ENCODE peak calls at places on chromosomes 5 and 9, in four cellular contexts. D is AG09309, F is mucosa of descending colon, M is coronary artery. W is an unnamed sample.

GRCh38 chr9:122218070-122218884 is 10.5 kb downstream of the LHX6 start:
- DNase-seq in M (peak; percentile 24), D (no peak), F (no peak), W (no peak)

GRCh38 chr5:5838493-5838892 is 416.0 kb downstream of the ICE1 start:
- DNase-seq in F (no peak), M (no peak), D (no peak), W (no peak)

GRCh38 chr9:123065191-123065590 is 31.7 kb downstream of the GPR21 start:
- DNase-seq in D (no peak), F (no peak), M (no peak), W (no peak)

GRCh38 chr5:133709074-133709676 is 96.8 kb upstream of the FSTL4 start:
- DNase-seq in F (no peak), D (no peak), M (peak; percentile 17), W (no peak)

GRCh38 chr5:199821-200645 is 8.7 kb downstream of the LRRC14B start:
- DNase-seq in F (no peak), D (no peak), M (no peak), W (peak; percentile 14)

GRCh38 chr5:135829681-135830383 is 4.6 kb upstream of the SLC25A48 start:
- DNase-seq in F (no peak), D (peak; percentile 5), M (peak; percentile 61), W (peak; percentile 82)

GRCh38 chr5:43042176-43042625 is 2.1 kb upstream of the ANXA2R start:
- DNase-seq in D (no peak), M (peak; percentile 91), F (peak; percentile 90), W (peak; percentile 79)

GRCh38 chr9:127384901-127385300 is 12.1 kb upstream of the SLC2A8 start:
- DNase-seq in M (peak; percentile 66), F (no peak), D (no peak), W (no peak)

GRCh38 chr9:1939926-1940368 is 75.2 kb upstream of the SMARCA2 start:
- DNase-seq in M (no peak), F (no peak), D (no peak), W (peak; percentile 41)

GRCh38 chr9:13707635-13708410 is 428.3 kb upstream of the MPDZ start:
- DNase-seq in F (no peak), D (no peak), M (no peak), W (no peak)

GRCh38 chr5:59079622-59080620 is 497.0 kb downstream of the RAB3C start:
- DNase-seq in F (no peak), M (no peak), D (peak; percentile 80), W (no peak)

GRCh38 chr5:133475986-133476385 is 136.4 kb downstream of the FSTL4 start:
- DNase-seq in D (no peak), F (no peak), M (no peak), W (no peak)

GRCh38 chr9:110278080-110278707 is 21.9 kb upstream of the TXN start:
- DNase-seq in F (no peak), D (no peak), M (no peak), W (no peak)

GRCh38 chr5:124103671-124104070 is 591.7 kb downstream of the CSNK1G3 start:
- DNase-seq in F (no peak), D (no peak), M (no peak), W (no peak)

GRCh38 chr5:1666812-1667588 is 132.6 kb downstream of the MRPL36 start:
- DNase-seq in F (no peak), D (no peak), M (peak; percentile 59), W (peak; percentile 95)

GRCh38 chr9:132912131-132912530 is 32.3 kb downstream of the TSC1 start:
- DNase-seq in M (no peak), D (no peak), F (no peak), W (no peak)

GRCh38 chr5:59132131-59132530 is 549.3 kb downstream of the RAB3C start:
- DNase-seq in F (no peak), D (no peak), M (no peak), W (no peak)

GRCh38 chr9:10700266-10700665 is 87.5 kb upstream of the PTPRD start:
- DNase-seq in M (no peak), F (no peak), D (no peak), W (no peak)

GRCh38 chr9:107952773-107953172 is 463.2 kb upstream of the KLF4 start:
- DNase-seq in M (no peak), D (no peak), F (no peak), W (no peak)

GRCh38 chr9:84711936-84712335 is 42.4 kb downstream of the NTRK2 start:
- DNase-seq in F (no peak), D (peak; percentile 2), M (no peak), W (no peak)

GRCh38 chr9:79471577-79472543 is 99.9 kb upstream of the TLE4 start:
- DNase-seq in M (peak; percentile 79), D (peak; percentile 53), F (no peak), W (no peak)
- TF ChIP-seq CTCF in M (no peak), D (peak; percentile 54), F (no peak), W (no peak)

GRCh38 chr5:178209334-178210072 is 5.2 kb downstream of the HNRNPAB start:
- DNase-seq in D (no peak), F (no peak), M (peak; percentile 61), W (no peak)

GRCh38 chr5:178210073-178210526 is 5.8 kb downstream of the HNRNPAB start:
- DNase-seq in M (no peak), D (no peak), F (peak; percentile 57), W (no peak)

GRCh38 chr5:178207183-178207916 is 3.0 kb downstream of the HNRNPAB start:
- DNase-seq in F (peak; percentile 70), M (peak; percentile 62), D (no peak), W (no peak)

GRCh38 chr5:178207917-178208280 is 3.6 kb downstream of the HNRNPAB start:
- DNase-seq in F (peak; percentile 79), M (peak; percentile 40), D (no peak), W (no peak)

GRCh38 chr5:178208540-178209227 is 4.4 kb downstream of the HNRNPAB start:
- DNase-seq in F (no peak), D (no peak), M (peak; percentile 53), W (no peak)
- TF ChIP-seq CTCF in F (no peak), D (no peak), M (no peak), W (peak; percentile 34)

DNA sequence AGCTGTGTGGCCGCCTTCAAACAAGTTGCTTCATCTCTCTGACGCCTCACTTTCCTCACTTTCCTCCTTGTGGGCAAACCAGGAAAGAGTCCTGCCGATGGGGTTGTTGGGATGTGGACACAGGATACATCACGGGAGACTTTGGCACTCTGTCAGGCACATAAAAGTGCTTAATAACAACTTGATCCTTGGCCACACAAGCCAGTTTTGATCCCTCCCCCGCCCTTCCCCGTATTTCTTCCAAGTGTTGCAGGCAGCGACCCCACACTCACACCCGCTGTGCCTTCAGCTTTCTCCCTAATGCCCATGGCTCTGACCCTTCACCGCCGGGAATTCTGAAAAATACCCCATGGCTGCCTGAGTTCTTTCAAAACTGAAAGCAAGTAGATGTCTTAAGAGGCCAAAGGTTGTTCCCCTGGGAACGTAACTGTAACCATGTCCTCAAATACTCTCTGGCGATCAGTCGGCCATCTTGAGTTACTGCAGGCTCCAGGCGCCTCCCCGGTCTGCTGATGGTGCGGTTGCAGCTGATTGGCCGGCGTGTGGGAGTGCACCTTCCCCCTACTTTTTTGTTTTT is 59.8 kb downstream of the ARHGEF37 start:
- DNase-seq in F (peak; percentile 84), M (no peak), D (no peak), W (no peak)
- TF ChIP-seq CTCF in F (no peak), M (no peak), D (no peak), W (no peak)

GRCh38 chr9:117135481-117135880 is 279.4 kb downstream of the ASTN2 start:
- DNase-seq in D (no peak), M (no peak), F (no peak), W (no peak)
- TF ChIP-seq CTCF in D (no peak), M (no peak), F (no peak), W (no peak)

GRCh38 chr5:172646716-172647285 is 5.7 kb downstream of the NEURL1B start:
- DNase-seq in D (no peak), M (no peak), F (peak; percentile 53), W (peak; percentile 45)
- TF ChIP-seq CTCF in D (peak; percentile 16), M (peak; percentile 22), F (peak; percentile 47), W (peak; percentile 34)

GRCh38 chr5:40834849-40835787 is at the start of gene RPL37:
- DNase-seq in F (peak; percentile 97), D (peak; percentile 87), M (peak; percentile 97), W (peak; percentile 95)
- TF ChIP-seq CTCF in F (no peak), D (no peak), M (no peak), W (no peak)

DNA sequence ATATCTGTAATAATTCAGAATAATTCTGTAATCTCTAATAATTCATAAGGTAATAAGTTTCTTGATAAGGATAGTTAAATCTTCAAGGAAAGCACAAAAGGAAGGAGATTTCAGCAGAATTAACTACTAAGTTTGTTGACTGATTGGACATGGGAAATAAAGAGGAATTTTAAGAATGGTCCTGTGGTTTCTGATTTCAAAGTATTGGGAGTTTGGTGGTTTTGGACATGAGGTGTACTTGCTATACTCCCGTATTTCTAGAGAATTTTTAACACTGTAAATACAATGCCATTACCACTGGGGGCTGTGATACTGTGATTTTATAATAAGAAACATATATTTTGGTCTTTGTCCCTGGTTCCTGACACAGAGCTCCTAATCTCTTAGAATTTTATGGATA is 123.9 kb downstream of the UNC13B start:
- DNase-seq in D (no peak), M (no peak), F (no peak), W (no peak)
- TF ChIP-seq CTCF in D (no peak), M (no peak), F (no peak), W (no peak)

GRCh38 chr5:61625682-61626620 is 293.9 kb downstream of the ZSWIM6 start:
- DNase-seq in D (no peak), M (no peak), F (peak; percentile 83), W (peak; percentile 62)
- TF ChIP-seq CTCF in D (no peak), M (no peak), F (no peak), W (no peak)

GRCh38 chr5:30501065-30501464 is 692.4 kb upstream of the CDH6 start:
- DNase-seq in F (no peak), D (no peak), M (no peak), W (no peak)

GRCh38 chr5:30500513-30500912 is 693.0 kb upstream of the CDH6 start:
- DNase-seq in F (no peak), M (no peak), D (no peak), W (no peak)

GRCh38 chr5:30499402-30499801 is 694.1 kb upstream of the CDH6 start:
- DNase-seq in M (no peak), F (no peak), D (no peak), W (no peak)

GRCh38 chr5:30505014-30505886 is 688.2 kb upstream of the CDH6 start:
- DNase-seq in D (no peak), M (no peak), F (no peak), W (no peak)

GRCh38 chr5:30502277-30502676 is 691.2 kb upstream of the CDH6 start:
- DNase-seq in M (no peak), F (no peak), D (no peak), W (no peak)
- TF ChIP-seq CTCF in M (no peak), F (no peak), D (no peak), W (no peak)

GRCh38 chr9:75588808-75589207 is 301.7 kb upstream of the PCSK5 start:
- DNase-seq in M (no peak), F (no peak), D (no peak), W (no peak)
- TF ChIP-seq CTCF in M (no peak), F (no peak), D (no peak), W (peak; percentile 71)